ENCODE peak calls at places on chromosome 21, in six cellular contexts. B, R, K, S, Z and L are unnamed samples.

GRCh38 chr21:45630876-45631275 is 12.6 kb upstream of the PCBP3 start:
- DNase-seq in B (no peak), R (no peak), K (no peak), S (no peak), Z (no peak), L (no peak)

GRCh38 chr21:8991968-8992621 is 1529.3 kb upstream of the TPTE start:
- DNase-seq in B (no peak), R (no peak), K (no peak), S (no peak), Z (no peak), L (no peak)

GRCh38 chr21:45318556-45319341 is 31.1 kb upstream of the POFUT2 start:
- DNase-seq in B (no peak), R (no peak), K (no peak), S (no peak), Z (no peak), L (no peak)

GRCh38 chr21:18041012-18041411 is 203.6 kb upstream of the CHODL start:
- DNase-seq in B (no peak), R (no peak), K (peak), S (no peak), Z (no peak), L (no peak)

GRCh38 chr21:28738305-28738704 is 254.4 kb downstream of the LTN1 start:
- DNase-seq in B (no peak), R (no peak), K (no peak), S (no peak), Z (no peak), L (no peak)

GRCh38 chr21:42059721-42060120 is 11.4 kb upstream of the UMODL1 start:
- DNase-seq in B (no peak), R (no peak), K (no peak), S (no peak), Z (no peak), L (no peak)

GRCh38 chr21:37338671-37339526 is 27.7 kb upstream of the DYRK1A start:
- DNase-seq in B (peak), R (no peak), K (peak), S (no peak), Z (peak), L (no peak)

GRCh38 chr21:42685954-42686500 is 32.6 kb downstream of the PDE9A start:
- DNase-seq in B (no peak), R (no peak), K (no peak), S (no peak), Z (no peak), L (no peak)

GRCh38 chr21:16113052-16113715 is 383.4 kb downstream of the USP25 start:
- DNase-seq in B (no peak), R (peak), K (no peak), S (no peak), Z (no peak), L (no peak)

GRCh38 chr21:29245104-29245643 is 53.5 kb upstream of the BACH1 start:
- DNase-seq in B (no peak), R (no peak), K (no peak), S (peak), Z (no peak), L (no peak)

GRCh38 chr21:17512245-17513213 is at the start of gene CXADR:
- DNase-seq in B (no peak), R (peak), K (no peak), S (peak), Z (no peak), L (peak)

GRCh38 chr21:14550200-14550599 is 4.1 kb upstream of the SAMSN1 start:
- DNase-seq in B (no peak), R (no peak), K (no peak), S (no peak), Z (no peak), L (no peak)

GRCh38 chr21:36076878-36077658 is 7.2 kb downstream of the CBR1 start:
- DNase-seq in B (no peak), R (no peak), K (no peak), S (no peak), Z (no peak), L (no peak)

GRCh38 chr21:34813266-34813886 is 144.6 kb downstream of the CLIC6 start:
- DNase-seq in B (no peak), R (no peak), K (no peak), S (no peak), Z (peak), L (no peak)

GRCh38 chr21:44916965-44917364 is 3.7 kb downstream of the ITGB2 start:
- DNase-seq in B (no peak), R (peak), K (no peak), S (no peak), Z (no peak), L (no peak)

GRCh38 chr21:46079357-46080170 is 18.3 kb upstream of the COL6A2 start:
- DNase-seq in B (peak), R (no peak), K (no peak), S (no peak), Z (peak), L (peak)

GRCh38 chr21:42777757-42778344 is 101.5 kb downstream of the WDR4 start:
- DNase-seq in B (no peak), R (no peak), K (no peak), S (no peak), Z (no peak), L (no peak)

GRCh38 chr21:38301321-38302214 is 44.8 kb downstream of the KCNJ15 start:
- DNase-seq in B (no peak), R (no peak), K (no peak), S (no peak), Z (no peak), L (no peak)

GRCh38 chr21:34890724-34891609 is 158.1 kb downstream of the RUNX1 start:
- DNase-seq in B (no peak), R (peak), K (no peak), S (no peak), Z (peak), L (no peak)

GRCh38 chr21:43956667-43957030 is 55.5 kb upstream of the TRAPPC10 start:
- DNase-seq in B (no peak), R (no peak), K (no peak), S (no peak), Z (no peak), L (no peak)

GRCh38 chr21:16476056-16476850 is 746.5 kb downstream of the USP25 start:
- DNase-seq in B (no peak), R (no peak), K (no peak), S (no peak), Z (peak), L (no peak)

GRCh38 chr21:15826147-15826780 is 96.5 kb downstream of the USP25 start:
- DNase-seq in B (no peak), R (no peak), K (no peak), S (no peak), Z (peak), L (peak)

GRCh38 chr21:42148584-42148983 is 70.4 kb upstream of the ABCG1 start:
- DNase-seq in B (no peak), R (no peak), K (no peak), S (no peak), Z (no peak), L (no peak)

GRCh38 chr21:36909423-36909822 is 57.0 kb downstream of the HLCS start:
- DNase-seq in B (no peak), R (no peak), K (no peak), S (no peak), Z (no peak), L (no peak)

GRCh38 chr21:31892686-31893085 is 19.9 kb downstream of the HUNK start:
- DNase-seq in B (no peak), R (no peak), K (no peak), S (no peak), Z (no peak), L (no peak)

GRCh38 chr21:30831194-30831765 is 1.7 kb upstream of the KRTAP7-1 start:
- DNase-seq in B (no peak), R (no peak), K (no peak), S (peak), Z (no peak), L (no peak)

GRCh38 chr21:41283211-41283818 is 33.3 kb upstream of the FAM3B start:
- DNase-seq in B (peak), R (peak), K (peak), S (peak), Z (peak), L (peak)

GRCh38 chr21:44456207-44456914 is 1.1 kb downstream of the LRRC3 start:
- DNase-seq in B (no peak), R (no peak), K (no peak), S (no peak), Z (no peak), L (no peak)

GRCh38 chr21:35528109-35529042 is 479.3 kb upstream of the RUNX1 start:
- DNase-seq in B (no peak), R (peak), K (no peak), S (peak), Z (peak), L (peak)

GRCh38 chr21:17195965-17196364 is 316.9 kb upstream of the CXADR start:
- DNase-seq in B (no peak), R (no peak), K (no peak), S (no peak), Z (no peak), L (no peak)

GRCh38 chr21:25898671-25899070 is 163.9 kb downstream of the GABPA start:
- DNase-seq in B (no peak), R (no peak), K (no peak), S (no peak), Z (peak), L (no peak)

GRCh38 chr21:35651166-35651565 is 409.2 kb downstream of the SETD4 start:
- DNase-seq in B (no peak), R (peak), K (no peak), S (no peak), Z (no peak), L (no peak)

GRCh38 chr21:44013380-44014088 is 1.4 kb downstream of the TRAPPC10 start:
- DNase-seq in B (no peak), R (peak), K (no peak), S (peak), Z (peak), L (no peak)

GRCh38 chr21:22044431-22044830 is 1046.2 kb downstream of the NCAM2 start:
- DNase-seq in B (no peak), R (no peak), K (no peak), S (no peak), Z (no peak), L (no peak)

GRCh38 chr21:33514234-33514633 is 22.7 kb upstream of the DNAJC28 start:
- DNase-seq in B (peak), R (no peak), K (no peak), S (no peak), Z (peak), L (no peak)

GRCh38 chr21:34367320-34367935 is 3.6 kb downstream of the KCNE2 start:
- DNase-seq in B (peak), R (peak), K (no peak), S (peak), Z (peak), L (no peak)

GRCh38 chr21:39363607-39364555 is 15.0 kb upstream of the HMGN1 start:
- DNase-seq in B (no peak), R (no peak), K (no peak), S (no peak), Z (no peak), L (no peak)

GRCh38 chr21:33991091-33991490 is 75.5 kb upstream of the ATP5PO start:
- DNase-seq in B (no peak), R (no peak), K (no peak), S (no peak), Z (peak), L (no peak)

GRCh38 chr21:14675774-14676530 is 129.8 kb upstream of the SAMSN1 start:
- DNase-seq in B (no peak), R (no peak), K (no peak), S (no peak), Z (no peak), L (no peak)